ENCODE peak calls at places on chromosome 18, in four cellular contexts. Z is transverse colon, D is cardiac muscle cell, U is thyroid gland. G is an unnamed sample.

GRCh38 chr18:63365909-63366269 is 1.1 kb downstream of the KDSR start:
- DNase-seq in Z (peak; percentile 24), D (peak; percentile 24), U (no peak), G (no peak)

GRCh38 chr18:60534539-60534938 is 162.0 kb upstream of the MC4R start:
- DNase-seq in Z (no peak), D (no peak), U (no peak), G (no peak)

GRCh38 chr18:48662021-48662661 is 123.3 kb downstream of the CTIF start:
- DNase-seq in Z (no peak), D (peak; percentile 77), U (peak; percentile 52), G (no peak)

GRCh38 chr18:77133051-77133919 is 702 bp upstream of the MBP start:
- DNase-seq in Z (peak; percentile 55), D (no peak), U (peak; percentile 67), G (no peak)

GRCh38 chr18:61062241-61062640 is 271.0 kb upstream of the CDH20 start:
- DNase-seq in Z (no peak), D (no peak), U (no peak), G (no peak)

GRCh38 chr18:36709315-36709714 is 119.5 kb downstream of the TPGS2 start:
- DNase-seq in Z (no peak), D (no peak), U (no peak), G (no peak)

GRCh38 chr18:48607049-48607984 is 68.5 kb downstream of the CTIF start:
- DNase-seq in Z (no peak), D (peak; percentile 94), U (peak; percentile 40), G (no peak)

GRCh38 chr18:47772374-47773248 is 157.8 kb downstream of the SMAD2 start:
- DNase-seq in Z (peak; percentile 77), D (peak; percentile 81), U (peak; percentile 52), G (no peak)

GRCh38 chr18:58590231-58590630 is 38.7 kb downstream of the ALPK2 start:
- DNase-seq in Z (no peak), D (peak; percentile 95), U (peak; percentile 50), G (no peak)

GRCh38 chr18:62877448-62878221 is 162.3 kb downstream of the PHLPP1 start:
- DNase-seq in Z (no peak), D (peak; percentile 88), U (no peak), G (no peak)

GRCh38 chr18:52341617-52342381 is 1.8 kb downstream of the DCC start:
- DNase-seq in Z (no peak), D (no peak), U (no peak), G (peak; percentile 35)

GRCh38 chr18:22253676-22254075 is 84.3 kb downstream of the GATA6 start:
- DNase-seq in Z (no peak), D (peak; percentile 17), U (peak; percentile 7), G (no peak)

GRCh38 chr18:36321636-36322407 is 24.3 kb downstream of the FHOD3 start:
- DNase-seq in Z (no peak), D (peak; percentile 38), U (no peak), G (no peak)

GRCh38 chr18:47899107-47899840 is 31.2 kb downstream of the SMAD2 start:
- DNase-seq in Z (no peak), D (peak; percentile 39), U (no peak), G (no peak)

GRCh38 chr18:22391571-22392359 is 25.9 kb downstream of the CTAGE1 start:
- DNase-seq in Z (peak; percentile 74), D (peak; percentile 84), U (no peak), G (no peak)

GRCh38 chr18:70781860-70782453 is 493.1 kb downstream of the SOCS6 start:
- DNase-seq in Z (peak; percentile 25), D (peak; percentile 65), U (peak; percentile 10), G (peak; percentile 9)

GRCh38 chr18:6109743-6110142 is 214.4 kb upstream of the TMEM200C start:
- DNase-seq in Z (no peak), D (no peak), U (no peak), G (no peak)

GRCh38 chr18:45728341-45729010 is 4.5 kb downstream of the SLC14A1 start:
- DNase-seq in Z (no peak), D (peak; percentile 51), U (no peak), G (no peak)

GRCh38 chr18:35039633-35040032 is 1.6 kb upstream of the MAPRE2 start:
- DNase-seq in Z (no peak), D (no peak), U (no peak), G (no peak)

GRCh38 chr18:57748770-57749603 is 54.1 kb downstream of the ATP8B1 start:
- DNase-seq in Z (no peak), D (peak; percentile 51), U (no peak), G (no peak)

DNA sequence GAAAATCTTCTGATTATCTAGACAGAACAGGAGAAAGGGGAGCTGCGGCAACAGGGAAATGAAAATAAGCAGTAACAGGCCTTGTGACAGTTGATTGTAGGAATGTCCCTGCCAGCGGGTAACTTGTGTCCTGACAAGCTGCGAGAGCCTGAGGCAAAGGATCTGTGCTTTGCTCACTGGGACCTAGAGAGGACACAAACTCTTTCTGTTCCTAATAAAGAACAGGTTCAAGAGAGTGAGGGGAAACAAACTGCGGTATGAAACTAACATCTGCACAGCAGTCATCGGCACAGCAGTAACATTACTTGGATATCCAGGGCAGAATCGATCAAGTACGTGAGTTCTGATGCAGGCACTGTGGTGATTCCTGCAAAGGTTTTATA is 103.8 kb upstream of the THOC1 start:
- DNase-seq in Z (no peak), D (no peak), U (no peak), G (no peak)
- H3K27ac ChIP-seq in Z (peak overlapping the region; percentile 12), D (peak overlapping the region; percentile 93), U (no peak overlapping the region), G (no peak overlapping the region)

DNA sequence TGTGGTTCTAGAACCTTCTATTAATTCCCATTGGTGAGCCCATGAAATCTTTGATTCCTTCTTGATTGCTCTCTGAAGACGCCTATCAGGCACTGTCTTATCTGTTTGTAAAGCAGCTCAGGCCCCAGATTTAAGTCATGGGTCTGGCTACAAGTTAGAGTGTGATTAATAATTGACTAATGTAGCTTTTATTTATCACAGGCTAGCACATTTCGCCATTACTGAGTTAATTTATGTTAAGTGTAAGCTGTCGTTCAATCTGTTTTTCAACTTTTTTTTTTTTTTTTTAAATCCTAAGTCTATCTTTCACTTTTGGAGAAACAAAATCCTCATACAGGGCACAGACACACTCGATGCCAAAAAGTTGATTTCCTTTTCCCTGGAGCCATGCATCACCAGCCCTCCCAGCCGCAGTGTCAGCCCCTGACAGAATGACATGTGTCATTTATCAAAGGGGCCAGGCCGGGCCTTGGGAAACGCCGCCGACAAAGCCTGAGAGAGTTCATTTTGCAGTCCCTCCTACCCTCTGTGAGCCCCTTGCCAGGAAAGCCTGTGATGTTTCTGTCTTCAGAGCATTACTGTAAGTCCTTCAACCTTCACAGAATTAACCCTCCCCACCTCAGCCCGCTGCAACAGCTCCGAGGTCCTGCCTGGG is 15.8 kb downstream of the TSHZ1 start:
- DNase-seq in Z (no peak), D (peak; percentile 13), U (no peak), G (no peak)
- H3K27ac ChIP-seq in Z (peak overlapping the region; percentile 15), D (peak overlapping the region; percentile 92), U (no peak overlapping the region), G (no peak overlapping the region)

GRCh38 chr18:12309683-12310198 is 1.7 kb downstream of the TUBB6 start:
- DNase-seq in Z (no peak), D (no peak), U (no peak), G (no peak)
- H3K27ac ChIP-seq in Z (peak overlapping the region; percentile 95), D (no peak overlapping the region), U (no peak overlapping the region), G (no peak overlapping the region)

GRCh38 chr18:79395761-79396404 is at the start of gene NFATC1:
- DNase-seq in Z (peak; percentile 67), D (peak; percentile 85), U (peak; percentile 72), G (peak; percentile 44)

GRCh38 chr18:79393181-79393598 is 2.5 kb upstream of the NFATC1 start:
- DNase-seq in Z (no peak), D (peak; percentile 36), U (no peak), G (no peak)

GRCh38 chr18:79395308-79395640 is 456 bp upstream of the NFATC1 start:
- DNase-seq in Z (no peak), D (no peak), U (no peak), G (no peak)

GRCh38 chr18:79393626-79394401 is 1.9 kb upstream of the NFATC1 start:
- DNase-seq in Z (peak; percentile 83), D (peak; percentile 95), U (peak; percentile 85), G (no peak)

DNA sequence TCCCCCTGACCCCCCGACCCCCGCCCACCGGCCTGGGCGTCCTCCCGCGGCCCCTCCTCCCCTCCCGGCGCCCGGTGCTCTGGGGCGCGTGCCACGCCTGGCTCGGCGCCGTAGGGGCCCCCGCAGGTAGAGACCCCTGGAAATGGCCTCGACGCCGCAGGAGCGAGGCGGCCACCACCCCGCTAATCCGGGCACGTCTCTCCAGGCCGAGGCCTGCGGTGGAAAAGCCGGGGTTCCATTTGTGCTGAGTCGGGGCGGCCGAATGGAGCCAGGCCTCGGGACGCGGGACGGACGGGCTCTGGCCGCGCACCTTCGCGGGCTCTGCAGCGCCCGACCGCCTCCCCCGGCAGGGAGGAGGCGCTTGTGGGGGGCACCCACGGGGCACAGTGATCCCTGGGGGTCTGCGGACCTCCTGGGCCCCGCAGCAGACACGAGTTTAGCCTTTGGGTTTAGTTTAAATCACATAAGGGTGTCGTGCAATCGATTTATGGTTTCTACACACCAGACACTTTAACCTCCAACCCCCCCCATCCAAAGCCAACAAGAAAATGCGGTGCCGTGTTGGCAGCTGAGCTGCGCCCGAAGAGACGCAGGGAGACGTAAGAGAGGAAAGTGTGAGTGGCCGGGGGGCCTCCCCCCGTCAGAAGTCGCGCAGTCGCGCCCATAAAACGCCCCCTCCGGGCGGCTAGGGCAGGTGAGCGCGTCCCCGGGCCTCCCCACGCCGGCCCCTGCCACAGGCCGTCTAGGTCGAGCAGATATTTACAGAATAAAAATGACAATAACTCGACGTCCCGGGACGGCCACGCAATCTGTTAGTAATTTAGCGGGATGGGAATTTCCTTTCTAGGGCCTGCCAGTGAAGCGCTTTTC is 1.1 kb upstream of the NFATC1 start:
- DNase-seq in Z (no peak), D (peak; percentile 65), U (no peak), G (no peak)
- H3K27ac ChIP-seq in Z (peak overlapping the region; percentile 88), D (no peak overlapping the region), U (peak overlapping the region; percentile 75), G (no peak overlapping the region)

GRCh38 chr18:31683106-31683505 is 1.3 kb downstream of the B4GALT6 start:
- DNase-seq in Z (no peak), D (no peak), U (no peak), G (no peak)

GRCh38 chr18:31685097-31686082 is 1.0 kb upstream of the B4GALT6 start:
- DNase-seq in Z (peak; percentile 76), D (peak; percentile 88), U (peak; percentile 68), G (peak; percentile 84)

GRCh38 chr18:31686572-31686971 is 2.2 kb upstream of the B4GALT6 start:
- DNase-seq in Z (no peak), D (no peak), U (no peak), G (no peak)

GRCh38 chr18:31684279-31685096 is at the start of gene B4GALT6:
- DNase-seq in Z (peak; percentile 33), D (peak; percentile 34), U (peak; percentile 25), G (peak; percentile 50)

DNA sequence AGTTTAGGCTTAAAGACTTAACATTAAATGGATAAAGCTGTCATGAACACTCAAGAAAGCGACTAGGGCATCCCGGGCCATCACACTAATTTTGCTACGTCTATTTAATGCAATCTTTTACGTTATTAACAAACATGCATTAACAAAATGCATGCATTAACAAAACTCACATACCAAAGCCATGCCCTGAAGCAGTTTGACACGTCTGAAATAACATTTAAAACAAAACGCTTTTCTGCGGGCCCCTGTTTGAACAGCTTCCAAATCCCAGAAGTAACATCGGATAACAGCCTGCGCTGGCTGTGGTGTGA is 458 bp downstream of the B4GALT6 start:
- DNase-seq in Z (no peak), D (no peak), U (no peak), G (no peak)
- H3K27ac ChIP-seq in Z (peak overlapping the region; percentile 88), D (no peak overlapping the region), U (no peak overlapping the region), G (peak overlapping the region; percentile 1)

GRCh38 chr18:11960743-11961380 is 20.4 kb upstream of the IMPA2 start:
- DNase-seq in Z (no peak), D (no peak), U (no peak), G (no peak)

GRCh38 chr18:11962586-11962985 is 18.7 kb upstream of the IMPA2 start:
- DNase-seq in Z (no peak), D (no peak), U (no peak), G (no peak)

GRCh38 chr18:11963991-11964484 is 17.3 kb upstream of the IMPA2 start:
- DNase-seq in Z (no peak), D (peak; percentile 40), U (no peak), G (no peak)
- H3K27ac ChIP-seq in Z (peak overlapping the region; percentile 71), D (no peak overlapping the region), U (no peak overlapping the region), G (no peak overlapping the region)

G was measured in caudate nucleus.